ENCODE peak calls at places on chromosome 21, in six cellular contexts. R, G, H, B, A and P are unnamed samples.

GRCh38 chr21:45302082-45303061 is 14.7 kb upstream of the POFUT2 start:
- DNase-seq in R (no peak), G (no peak), H (no peak), B (no peak), A (no peak), P (no peak)

GRCh38 chr21:41833138-41834115 is 45.7 kb downstream of the PRDM15 start:
- DNase-seq in R (no peak), G (no peak), H (no peak), B (no peak), A (no peak), P (no peak)

GRCh38 chr21:35635261-35635660 is 425.1 kb downstream of the SETD4 start:
- DNase-seq in R (no peak), G (peak; percentile 95), H (peak; percentile 67), B (peak; percentile 91), A (no peak), P (no peak)

GRCh38 chr21:42300045-42300583 is 15.1 kb downstream of the TFF3 start:
- DNase-seq in R (no peak), G (no peak), H (no peak), B (no peak), A (no peak), P (no peak)

GRCh38 chr21:46551636-46552241 is 53.1 kb downstream of the S100B start:
- DNase-seq in R (no peak), G (no peak), H (no peak), B (no peak), A (no peak), P (no peak)

GRCh38 chr21:41932191-41932575 is 21.6 kb downstream of the C2CD2 start:
- DNase-seq in R (no peak), G (peak; percentile 91), H (peak; percentile 91), B (peak; percentile 98), A (peak; percentile 47), P (no peak)

GRCh38 chr21:26732442-26733221 is 112.6 kb downstream of the ADAMTS1 start:
- DNase-seq in R (peak; percentile 62), G (peak; percentile 57), H (peak; percentile 51), B (peak; percentile 64), A (no peak), P (peak; percentile 44)

GRCh38 chr21:31489014-31489413 is 145.0 kb upstream of the TIAM1 start:
- DNase-seq in R (no peak), G (no peak), H (no peak), B (no peak), A (no peak), P (no peak)

GRCh38 chr21:34796518-34797201 is 127.9 kb downstream of the CLIC6 start:
- DNase-seq in R (no peak), G (no peak), H (peak; percentile 56), B (peak; percentile 26), A (no peak), P (no peak)

GRCh38 chr21:15992171-15992570 is 262.4 kb downstream of the USP25 start:
- DNase-seq in R (no peak), G (peak; percentile 21), H (no peak), B (peak; percentile 58), A (no peak), P (no peak)

GRCh38 chr21:46317710-46318463 is 5.8 kb downstream of the C21orf58 start:
- DNase-seq in R (peak; percentile 25), G (no peak), H (no peak), B (no peak), A (no peak), P (no peak)

GRCh38 chr21:35179990-35180557 is 131.0 kb upstream of the RUNX1 start:
- DNase-seq in R (no peak), G (peak; percentile 73), H (peak; percentile 72), B (peak; percentile 91), A (no peak), P (peak; percentile 11)

GRCh38 chr21:35528109-35529042 is 479.3 kb upstream of the RUNX1 start:
- DNase-seq in R (no peak), G (no peak), H (no peak), B (no peak), A (no peak), P (peak; percentile 4)

GRCh38 chr21:32094792-32095191 is 184.1 kb downstream of the MIS18A start:
- DNase-seq in R (no peak), G (no peak), H (peak; percentile 26), B (peak; percentile 12), A (no peak), P (peak; percentile 9)

GRCh38 chr21:31752352-31752751 is 20.4 kb upstream of the SCAF4 start:
- DNase-seq in R (no peak), G (no peak), H (peak; percentile 83), B (peak; percentile 91), A (no peak), P (no peak)

GRCh38 chr21:42674351-42674940 is 21.0 kb downstream of the PDE9A start:
- DNase-seq in R (peak; percentile 79), G (no peak), H (no peak), B (no peak), A (no peak), P (no peak)

GRCh38 chr21:41965045-41965444 is 11.2 kb upstream of the C2CD2 start:
- DNase-seq in R (no peak), G (no peak), H (no peak), B (peak; percentile 65), A (no peak), P (no peak)

DNA sequence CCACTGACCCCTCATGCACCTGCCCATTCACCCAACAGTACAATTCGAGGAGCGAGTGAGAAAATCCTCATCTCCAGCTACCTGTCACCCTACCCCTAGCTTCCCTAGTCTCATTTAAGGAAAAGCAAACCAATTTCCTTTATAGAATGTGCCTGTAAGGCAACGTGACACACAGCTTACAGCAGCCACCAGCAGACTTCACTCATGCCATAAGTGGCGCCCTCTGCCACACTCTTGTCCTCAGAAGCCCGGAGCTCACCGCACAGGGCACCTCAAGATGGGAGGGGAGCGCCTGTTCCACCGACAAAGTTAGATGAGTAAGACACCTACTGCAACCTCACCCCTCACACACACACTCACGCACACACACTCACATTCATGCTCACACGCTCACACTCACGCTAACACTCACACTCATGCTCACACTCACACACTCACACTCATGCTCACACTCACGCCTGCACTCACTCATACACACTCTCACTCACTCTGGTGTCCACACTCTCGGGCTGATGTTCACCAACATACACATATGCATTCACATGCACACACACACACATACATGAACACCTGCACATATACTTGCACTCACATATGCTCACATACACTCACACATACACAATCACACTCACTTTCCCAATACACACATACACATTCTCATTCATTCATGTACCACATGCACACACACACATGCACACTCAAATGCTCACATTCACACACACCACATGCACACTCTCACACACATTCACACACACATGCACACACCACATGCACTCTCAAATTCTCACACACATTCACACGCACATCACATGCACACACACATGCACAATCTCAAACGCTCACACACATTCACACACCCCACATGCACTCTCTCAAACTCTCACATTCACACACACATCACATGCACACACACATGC is 170.7 kb downstream of the PSMG1 start:
- DNase-seq in R (no peak), G (no peak), H (no peak), B (no peak), A (no peak), P (no peak)
- TF ChIP-seq CTCF in R (no peak), G (no peak), H (no peak), B (no peak), A (no peak), P (no peak)

GRCh38 chr21:33430858-33431257 is 27.6 kb downstream of the IFNGR2 start:
- DNase-seq in R (no peak), G (no peak), H (no peak), B (no peak), A (no peak), P (no peak)

GRCh38 chr21:33432496-33432895 is 29.3 kb downstream of the IFNGR2 start:
- DNase-seq in R (no peak), G (no peak), H (no peak), B (no peak), A (no peak), P (no peak)

GRCh38 chr21:33433001-33433400 is 29.8 kb downstream of the IFNGR2 start:
- DNase-seq in R (no peak), G (no peak), H (no peak), B (no peak), A (no peak), P (no peak)

GRCh38 chr21:33434770-33435360 is 31.7 kb downstream of the IFNGR2 start:
- DNase-seq in R (no peak), G (peak; percentile 92), H (peak; percentile 94), B (peak; percentile 93), A (peak; percentile 59), P (peak; percentile 19)

GRCh38 chr21:33433425-33434114 is 30.4 kb downstream of the IFNGR2 start:
- DNase-seq in R (no peak), G (no peak), H (no peak), B (no peak), A (no peak), P (no peak)
- TF ChIP-seq CTCF in R (no peak), G (no peak), H (no peak), B (no peak), A (no peak), P (no peak)

GRCh38 chr21:39913651-39914145 is 46.5 kb downstream of the PCP4 start:
- DNase-seq in R (no peak), G (no peak), H (no peak), B (no peak), A (no peak), P (no peak)

GRCh38 chr21:39911792-39912191 is 44.6 kb downstream of the PCP4 start:
- DNase-seq in R (no peak), G (no peak), H (no peak), B (no peak), A (no peak), P (no peak)

GRCh38 chr21:39908265-39908923 is 41.2 kb downstream of the PCP4 start:
- DNase-seq in R (peak; percentile 27), G (no peak), H (no peak), B (no peak), A (no peak), P (no peak)

GRCh38 chr21:39915881-39916280 is 48.6 kb downstream of the PCP4 start:
- DNase-seq in R (no peak), G (no peak), H (no peak), B (no peak), A (no peak), P (no peak)

DNA sequence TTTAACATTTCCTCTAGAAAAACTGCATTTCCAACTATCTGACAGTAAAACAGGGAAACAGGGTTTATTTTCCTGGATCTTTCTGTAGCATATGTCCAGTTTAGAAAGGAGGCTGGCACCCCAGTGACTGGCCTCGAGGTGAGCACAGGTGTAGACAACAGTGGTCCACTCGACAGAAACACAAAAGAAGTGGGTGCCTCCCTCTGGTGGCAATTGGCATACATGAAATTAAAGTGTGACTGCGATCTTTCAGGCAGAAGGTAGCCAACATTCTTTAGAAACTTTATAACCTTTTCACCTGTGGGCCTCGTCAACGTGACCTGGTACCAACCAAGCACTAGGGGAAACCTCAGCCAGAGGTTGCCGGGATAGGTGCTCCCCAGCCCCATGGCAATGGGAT is 44.0 kb downstream of the PCP4 start:
- DNase-seq in R (peak; percentile 19), G (no peak), H (no peak), B (peak; percentile 12), A (no peak), P (peak; percentile 21)
- TF ChIP-seq CTCF in R (peak; percentile 39), G (peak; percentile 37), H (no peak), B (peak; percentile 40), A (no peak), P (no peak)

DNA sequence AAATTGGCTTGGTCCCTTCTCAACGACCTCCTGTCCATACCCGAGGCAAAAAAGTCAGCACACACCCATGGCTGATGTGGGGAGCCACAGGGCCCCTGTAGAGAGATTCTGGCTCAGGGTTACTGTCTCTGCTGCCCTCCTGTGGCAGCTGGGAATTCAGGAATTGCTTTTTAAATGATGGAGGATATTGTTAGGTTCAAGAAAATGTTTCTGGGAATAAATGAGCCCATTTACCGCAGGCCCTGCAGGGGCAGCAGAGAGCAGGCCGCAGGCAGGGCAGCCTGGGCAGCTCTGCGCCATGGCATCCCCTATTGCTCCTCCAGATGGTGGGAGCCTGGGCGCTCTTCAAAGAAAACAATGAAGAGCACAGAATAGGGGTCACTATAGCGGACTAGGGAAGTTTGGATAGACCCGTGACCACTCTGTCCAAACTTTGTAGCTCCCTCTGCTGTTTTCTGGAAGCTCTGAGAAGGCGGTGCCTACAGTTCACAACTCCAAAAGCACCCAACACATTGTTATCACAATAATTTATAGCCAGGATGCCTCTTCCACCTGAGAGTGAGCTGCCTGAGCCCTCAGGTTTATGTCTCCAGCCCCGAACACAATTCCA is 201.1 kb downstream of the BACH1 start:
- DNase-seq in R (peak; percentile 29), G (peak; percentile 39), H (peak; percentile 52), B (peak; percentile 67), A (peak; percentile 17), P (peak; percentile 50)
- TF ChIP-seq CTCF in R (peak; percentile 56), G (peak; percentile 88), H (peak; percentile 48), B (peak; percentile 88), A (peak; percentile 73), P (peak; percentile 58)